ENCODE peak calls at places on chromosomes 12 and 14, in seven cellular contexts. E is WTC11, M is HCT116, Y is GM12878, V is HepG2, D is H1, N is K562. R is an unnamed sample.

GRCh38 chr12:116465892-116466291 is 93.3 kb upstream of the MAP1LC3B2 start:
- DNase-seq in E (no peak), M (no peak), Y (no peak), V (no peak), D (no peak), N (peak; percentile 17), R (no peak)

GRCh38 chr12:5395443-5396401 is 36.2 kb upstream of the NTF3 start:
- DNase-seq in E (no peak), M (no peak), Y (no peak), V (no peak), D (no peak), N (peak; percentile 5), R (no peak)

GRCh38 chr12:45292486-45293195 is 76.7 kb downstream of the ANO6 start:
- DNase-seq in E (no peak), M (no peak), Y (no peak), V (no peak), D (no peak), N (no peak), R (no peak)

GRCh38 chr12:109686523-109686922 is 27.1 kb upstream of the FAM222A start:
- DNase-seq in E (no peak), M (no peak), Y (no peak), V (no peak), D (no peak), N (no peak), R (no peak)

GRCh38 chr12:116313194-116313910 is 35.9 kb upstream of the MED13L start:
- DNase-seq in E (no peak), M (no peak), Y (no peak), V (no peak), D (no peak), N (peak; percentile 15), R (no peak)

GRCh38 chr14:57212919-57213318 is 55.8 kb downstream of the EXOC5 start:
- DNase-seq in E (no peak), M (no peak), Y (no peak), V (no peak), D (no peak), N (no peak), R (no peak)

GRCh38 chr14:72563676-72564075 is 330.2 kb downstream of the DPF3 start:
- DNase-seq in E (no peak), M (no peak), Y (no peak), V (no peak), D (no peak), N (no peak), R (no peak)

GRCh38 chr14:47435331-47435965 is 240.0 kb downstream of the MDGA2 start:
- DNase-seq in E (no peak), M (no peak), Y (no peak), V (no peak), D (no peak), N (no peak), R (no peak)

GRCh38 chr12:43599066-43599465 is 47.1 kb upstream of the ADAMTS20 start:
- DNase-seq in E (no peak), M (no peak), Y (no peak), V (no peak), D (no peak), N (no peak), R (no peak)

GRCh38 chr12:131097247-131098177 is 143.8 kb downstream of the ADGRD1 start:
- DNase-seq in E (peak; percentile 5), M (no peak), Y (no peak), V (no peak), D (no peak), N (no peak), R (no peak)

GRCh38 chr12:131094831-131095805 is 141.4 kb downstream of the ADGRD1 start:
- DNase-seq in E (peak; percentile 7), M (no peak), Y (no peak), V (no peak), D (no peak), N (no peak), R (no peak)

GRCh38 chr12:131093971-131094830 is 140.5 kb downstream of the ADGRD1 start:
- DNase-seq in E (peak; percentile 5), M (no peak), Y (no peak), V (no peak), D (no peak), N (no peak), R (no peak)

GRCh38 chr12:131096681-131097181 is 143.0 kb downstream of the ADGRD1 start:
- DNase-seq in E (no peak), M (no peak), Y (no peak), V (no peak), D (no peak), N (no peak), R (no peak)

GRCh38 chr12:131095826-131096680 is 142.3 kb downstream of the ADGRD1 start:
- DNase-seq in E (peak; percentile 5), M (no peak), Y (no peak), V (no peak), D (no peak), N (no peak), R (no peak)
- TF ChIP-seq SP1 in E (no peak), M (no peak), Y (no peak), V (no peak), D (no peak), N (no peak), R (no peak)

DNA sequence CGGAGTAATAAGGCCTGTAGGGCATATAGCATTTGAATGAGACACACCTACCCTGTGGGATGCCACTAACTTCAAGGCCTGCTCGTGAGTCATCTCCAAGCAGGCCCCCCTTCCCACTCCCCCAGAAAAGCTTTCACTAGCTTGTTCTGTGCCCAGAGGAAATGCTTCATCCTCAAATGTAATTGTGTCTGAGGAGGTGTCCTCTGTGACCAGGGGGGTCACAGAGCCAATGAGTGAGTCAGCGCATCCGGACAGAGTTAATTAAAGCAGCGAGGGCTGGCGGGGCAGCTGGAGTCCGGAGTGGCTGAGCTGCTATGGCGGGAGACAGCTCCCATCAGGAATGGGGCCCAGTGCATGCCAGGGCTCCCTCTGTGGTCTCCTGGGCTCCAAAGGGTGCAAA is 27.0 kb upstream of the ESRRB start:
- DNase-seq in E (no peak), M (peak; percentile 74), Y (no peak), V (no peak), D (peak; percentile 47), N (peak; percentile 3), R (no peak)
- TF ChIP-seq SP1 in E (no peak), M (peak; percentile 73), Y (no peak), V (no peak), D (no peak), N (no peak), R (no peak)

GRCh38 chr14:24735984-24736630 is 102.1 kb upstream of the GZMB start:
- DNase-seq in E (no peak), M (no peak), Y (no peak), V (no peak), D (no peak), N (no peak), R (no peak)

GRCh38 chr14:24734917-24735500 is 101.0 kb upstream of the GZMB start:
- DNase-seq in E (peak; percentile 17), M (peak; percentile 39), Y (no peak), V (peak; percentile 86), D (no peak), N (peak; percentile 64), R (peak; percentile 48)
- TF ChIP-seq SP1 in E (no peak), M (no peak), Y (no peak), V (no peak), D (no peak), N (no peak), R (no peak)

DNA sequence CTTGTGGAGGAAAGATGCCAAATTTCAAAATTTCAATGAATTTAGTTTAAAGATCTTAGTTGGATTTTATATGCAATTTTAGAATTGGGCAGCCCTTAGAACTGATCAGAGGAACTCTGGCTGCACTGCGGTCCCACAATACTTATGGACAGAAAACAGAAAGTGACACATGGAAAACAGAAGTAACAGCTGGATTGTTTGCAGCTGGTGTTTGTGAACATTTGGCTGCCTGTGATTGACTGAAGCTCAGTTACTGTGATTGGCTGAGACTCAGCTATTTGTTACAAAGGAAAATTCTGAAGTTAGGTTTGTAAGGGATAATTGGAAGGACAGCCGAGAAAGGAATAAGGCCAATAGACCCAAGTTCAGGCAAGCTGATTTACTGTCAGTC is 10.0 kb upstream of the KRT86 start:
- DNase-seq in E (no peak), M (no peak), Y (no peak), V (no peak), D (no peak), N (no peak), R (no peak)
- TF ChIP-seq SP1 in E (no peak), M (no peak), Y (no peak), V (no peak), D (no peak), N (no peak), R (no peak)

DNA sequence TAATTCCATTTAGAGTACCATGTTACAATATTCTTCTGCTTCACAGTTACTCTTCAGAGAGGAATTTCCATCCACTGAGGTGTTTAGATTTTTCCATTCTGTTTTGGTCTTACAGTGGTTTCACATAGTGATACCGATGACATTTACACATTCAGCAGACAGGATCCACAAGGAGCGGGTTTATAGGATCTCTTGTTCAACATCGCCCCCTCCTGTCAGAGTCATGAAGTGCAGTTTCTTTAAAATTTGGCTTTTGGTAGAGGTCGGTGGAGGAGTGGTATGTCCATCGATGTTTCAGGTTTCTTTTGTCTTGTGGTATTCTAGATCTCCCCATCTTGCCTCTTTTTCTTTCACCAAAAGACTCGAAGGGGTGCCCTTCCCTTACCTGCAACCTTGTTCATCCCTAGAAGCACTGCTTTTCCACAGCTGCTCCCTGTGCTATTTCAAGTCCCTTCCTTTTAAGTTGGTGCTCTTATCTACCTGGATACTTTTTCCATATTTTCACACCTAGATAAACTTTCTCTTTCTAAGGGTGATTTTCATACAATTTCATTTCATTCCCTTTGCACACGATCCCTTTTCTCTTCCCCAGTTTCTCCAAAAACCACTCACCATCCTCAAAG is 181.3 kb downstream of the ITPR2 start:
- DNase-seq in E (peak; percentile 75), M (peak; percentile 41), Y (peak; percentile 21), V (peak; percentile 59), D (peak; percentile 59), N (peak; percentile 70), R (peak; percentile 69)
- TF ChIP-seq SP1 in E (no peak), M (no peak), Y (no peak), V (no peak), D (no peak), N (no peak), R (no peak)

DNA sequence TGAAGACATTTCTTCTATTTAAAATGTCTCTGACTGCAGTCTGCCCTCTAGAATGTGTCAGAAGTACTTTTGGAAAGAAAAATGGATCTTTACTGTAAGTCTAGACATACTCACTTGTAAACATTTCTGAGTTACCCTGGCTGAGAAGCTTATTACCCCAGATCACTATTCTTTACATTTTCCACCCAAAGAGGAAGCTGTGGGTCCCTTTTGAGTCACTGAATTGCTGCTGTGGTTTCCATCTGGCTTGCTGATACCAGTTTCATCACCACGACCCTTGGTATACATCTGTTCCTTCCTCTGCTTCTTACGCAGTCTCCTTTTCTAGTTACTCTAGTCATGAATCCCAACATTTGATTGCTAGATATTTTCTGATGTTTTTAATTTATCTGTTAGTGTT is 20.2 kb upstream of the CLEC4D start:
- DNase-seq in E (no peak), M (no peak), Y (peak; percentile 72), V (no peak), D (no peak), N (no peak), R (no peak)
- TF ChIP-seq SP1 in E (no peak), M (no peak), Y (no peak), V (no peak), D (no peak), N (no peak), R (no peak)

R was measured in HEK293T.